ENCODE peak calls at places on chromosomes 5 and 9, in ten cellular contexts. D is transverse colon, W is A549, Y is H1, N is heart left ventricle, M is IMR-90, S is stomach, U is erythroblast, H is ovary, Z is lower leg skin. G is an unnamed sample.

GRCh38 chr9:38107811-38108304 is 38.8 kb upstream of the SHB start:
- DNase-seq in D (no peak), W (no peak), Y (no peak), N (no peak), M (no peak), S (peak; percentile 64), U (peak; percentile 16), H (no peak), Z (no peak), G (no peak)

GRCh38 chr9:108779506-108779905 is 76.3 kb downstream of the ACTL7B start:
- DNase-seq in D (no peak), W (no peak), Y (no peak), N (no peak), M (no peak), S (no peak), U (no peak), H (no peak), Z (no peak), G (no peak)

GRCh38 chr5:177470759-177471536 is 2.5 kb downstream of the DBN1 start:
- DNase-seq in D (no peak), W (no peak), Y (no peak), N (no peak), M (no peak), S (no peak), U (no peak), H (no peak), Z (no peak), G (no peak)

GRCh38 chr5:126674145-126674544 is 73.4 kb downstream of the PHAX start:
- DNase-seq in D (peak; percentile 51), W (no peak), Y (no peak), N (no peak), M (no peak), S (no peak), U (no peak), H (no peak), Z (no peak), G (no peak)

GRCh38 chr5:7850241-7850532 is 746 bp downstream of the CFAP90 start:
- DNase-seq in D (no peak), W (no peak), Y (no peak), N (no peak), M (no peak), S (no peak), U (no peak), H (no peak), Z (no peak), G (no peak)

GRCh38 chr9:13555989-13556500 is 276.6 kb upstream of the MPDZ start:
- DNase-seq in D (no peak), W (no peak), Y (no peak), N (no peak), M (no peak), S (no peak), U (no peak), H (no peak), Z (no peak), G (no peak)

GRCh38 chr9:110623462-110624025 is 44.0 kb upstream of the SVEP1 start:
- DNase-seq in D (peak; percentile 22), W (peak; percentile 53), Y (peak; percentile 51), N (no peak), M (peak; percentile 70), S (peak; percentile 35), U (peak; percentile 78), H (peak; percentile 41), Z (peak; percentile 39), G (peak; percentile 53)

GRCh38 chr9:85155380-85155779 is 485.9 kb downstream of the NTRK2 start:
- DNase-seq in D (no peak), W (no peak), Y (no peak), N (no peak), M (no peak), S (no peak), U (no peak), H (no peak), Z (no peak), G (no peak)

GRCh38 chr5:115415143-115415491 is 118.7 kb upstream of the CCDC112 start:
- DNase-seq in D (peak; percentile 89), W (peak; percentile 23), Y (no peak), N (peak; percentile 44), M (peak; percentile 82), S (peak; percentile 70), U (no peak), H (no peak), Z (no peak), G (peak; percentile 14)

GRCh38 chr5:119537704-119538103 is 85.4 kb downstream of the HSD17B4 start:
- DNase-seq in D (no peak), W (no peak), Y (no peak), N (no peak), M (peak; percentile 3), S (peak; percentile 26), U (no peak), H (no peak), Z (no peak), G (no peak)

GRCh38 chr5:150485770-150486401 is 22.0 kb upstream of the NDST1 start:
- DNase-seq in D (peak; percentile 63), W (peak; percentile 82), Y (peak; percentile 87), N (peak; percentile 73), M (peak; percentile 46), S (peak; percentile 47), U (peak; percentile 52), H (peak; percentile 80), Z (no peak), G (peak; percentile 70)

GRCh38 chr9:68505681-68506409 is 34.8 kb downstream of the TMEM252 start:
- DNase-seq in D (no peak), W (no peak), Y (no peak), N (no peak), M (no peak), S (no peak), U (peak; percentile 8), H (no peak), Z (no peak), G (no peak)

GRCh38 chr9:87573841-87574342 is 76.2 kb downstream of the DAPK1 start:
- DNase-seq in D (no peak), W (no peak), Y (no peak), N (no peak), M (peak; percentile 34), S (no peak), U (no peak), H (no peak), Z (no peak), G (no peak)

GRCh38 chr9:3088166-3088702 is 244.3 kb upstream of the PUM3 start:
- DNase-seq in D (no peak), W (no peak), Y (peak; percentile 46), N (no peak), M (no peak), S (no peak), U (no peak), H (no peak), Z (no peak), G (no peak)

GRCh38 chr5:164256351-164256750 is 750.9 kb downstream of the MAT2B start:
- DNase-seq in D (no peak), W (no peak), Y (no peak), N (no peak), M (peak; percentile 38), S (no peak), U (no peak), H (no peak), Z (no peak), G (no peak)

DNA sequence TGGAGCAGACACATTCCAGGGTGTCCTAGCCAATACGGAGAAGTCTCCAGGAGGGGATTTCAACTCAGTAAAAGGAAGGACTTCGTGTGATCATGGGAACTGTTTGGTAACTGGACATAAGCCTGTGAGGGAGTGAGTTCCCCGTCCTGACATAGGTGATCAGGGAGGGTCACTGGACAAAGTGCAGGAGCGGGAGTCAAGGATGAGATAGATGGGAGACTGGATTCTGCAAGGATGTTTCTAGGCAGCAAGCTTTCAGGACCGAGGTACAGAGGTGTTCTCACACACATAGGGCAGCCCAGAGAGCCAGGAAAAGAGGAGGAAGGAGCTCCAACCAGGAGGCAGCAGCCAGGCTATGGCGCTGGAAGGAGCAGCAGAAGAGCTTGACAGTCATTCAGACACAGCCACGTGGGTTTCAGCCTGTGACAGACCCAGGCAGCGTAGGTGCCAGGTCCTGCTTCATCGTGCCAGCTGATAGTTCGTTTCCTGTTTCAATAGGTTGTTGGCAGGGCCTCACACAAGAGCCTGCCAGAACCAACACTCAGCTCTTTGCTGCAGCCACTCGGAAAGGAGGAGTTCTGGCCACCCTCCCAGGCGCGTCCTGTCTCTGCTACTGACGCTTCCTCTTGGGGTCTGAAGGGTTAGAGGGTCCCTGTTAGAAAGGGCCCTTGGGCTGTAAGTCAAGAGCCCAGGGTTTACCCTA is 84.1 kb downstream of the AMBP start:
- DNase-seq in D (peak; percentile 58), W (no peak), Y (no peak), N (peak; percentile 86), M (peak; percentile 67), S (peak; percentile 95), U (no peak), H (peak; percentile 60), Z (peak; percentile 78), G (peak; percentile 95)
- TF ChIP-seq POLR2A in D (no peak), W (no peak), Y (no peak), N (no peak), M (no peak), S (no peak), U (no peak), H (no peak), Z (no peak), G (no peak)

GRCh38 chr5:134758504-134759341 is at the start of gene DDX46:
- DNase-seq in D (peak; percentile 97), W (peak; percentile 94), Y (peak; percentile 97), N (peak; percentile 91), M (peak; percentile 88), S (peak; percentile 97), U (peak; percentile 98), H (peak; percentile 93), Z (peak; percentile 90), G (peak; percentile 94)
- TF ChIP-seq POLR2A in D (peak; percentile 76), W (peak; percentile 84), Y (peak; percentile 94), N (no peak), M (peak; percentile 84), S (no peak), U (peak; percentile 94), H (no peak), Z (no peak), G (peak; percentile 87)

DNA sequence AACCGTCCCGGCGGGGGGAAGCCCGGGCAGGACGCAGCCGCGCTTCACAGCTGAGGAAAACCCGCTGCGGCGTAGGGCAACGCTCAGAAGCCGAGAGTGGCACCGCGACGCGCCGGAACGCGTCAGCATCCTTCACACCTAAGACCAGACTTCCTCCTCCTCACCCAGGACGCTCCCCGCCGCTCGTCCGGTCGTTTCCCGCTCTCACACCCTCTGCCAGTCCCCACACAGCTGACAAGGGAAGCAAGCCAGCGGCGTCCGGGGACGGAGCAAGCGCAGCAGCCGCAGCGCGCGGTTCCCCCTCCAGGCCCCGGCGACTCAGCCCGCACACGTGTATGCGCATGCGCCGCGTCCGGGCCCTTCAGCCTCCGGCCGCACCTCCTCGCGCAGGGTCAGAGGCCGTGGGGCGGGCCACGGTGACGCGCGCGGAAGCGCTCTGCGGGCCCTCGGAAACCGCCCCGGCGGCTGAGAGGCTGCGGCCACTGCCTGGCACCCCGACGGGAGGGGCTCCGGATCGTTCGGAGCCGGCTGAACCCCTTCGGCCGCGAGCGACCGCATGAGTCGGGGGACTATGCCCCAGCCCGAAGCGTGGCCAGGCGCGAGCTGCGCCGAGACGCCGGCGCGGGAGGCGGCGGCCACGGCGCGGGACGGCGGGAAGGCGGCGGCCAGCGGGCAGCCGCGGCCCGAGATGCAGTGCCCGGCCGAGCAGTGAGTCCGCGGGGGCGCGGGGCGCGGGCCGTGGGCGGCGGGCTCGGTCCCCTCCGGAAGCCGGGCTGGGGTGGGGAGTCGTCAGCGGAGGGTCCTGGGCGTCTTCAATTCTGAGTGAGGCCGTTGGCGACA is at the start of gene OTULIN:
- DNase-seq in D (peak; percentile 92), W (peak; percentile 91), Y (peak; percentile 88), N (peak; percentile 92), M (peak; percentile 85), S (peak; percentile 90), U (peak; percentile 96), H (peak; percentile 90), Z (peak; percentile 79), G (peak; percentile 91)
- TF ChIP-seq POLR2A in D (peak; percentile 88), W (peak; percentile 96), Y (no peak), N (peak; percentile 9), M (peak; percentile 67), S (no peak), U (peak; percentile 95), H (peak; percentile 88), Z (no peak), G (peak; percentile 67)

GRCh38 chr9:94554439-94555331 is at the start of gene PCAT7:
- DNase-seq in D (peak; percentile 84), W (peak; percentile 64), Y (peak; percentile 80), N (peak; percentile 14), M (no peak), S (peak; percentile 90), U (peak; percentile 26), H (no peak), Z (no peak), G (peak; percentile 66)
- TF ChIP-seq POLR2A in D (peak; percentile 55), W (peak; percentile 71), Y (peak; percentile 91), N (no peak), M (no peak), S (no peak), U (no peak), H (no peak), Z (no peak), G (no peak)